ENCODE peak calls at places on chromosomes 6 and 20, in four cellular contexts. E, C, O and U are unnamed samples.

GRCh38 chr20:20505554-20505953 is 137.7 kb downstream of the INSM1 start:
- DNase-seq in E (no peak), C (no peak), O (no peak), U (no peak)

GRCh38 chr20:8394308-8394945 is 262.4 kb downstream of the PLCB1 start:
- DNase-seq in E (no peak), C (no peak), O (no peak), U (no peak)

GRCh38 chr20:48338717-48339116 is 489.1 kb downstream of the PREX1 start:
- DNase-seq in E (no peak), C (no peak), O (no peak), U (no peak)

GRCh38 chr20:44848254-44849015 is 37.1 kb upstream of the YWHAB start:
- DNase-seq in E (no peak), C (no peak), O (no peak), U (no peak)

GRCh38 chr6:47083586-47084047 is 41.5 kb upstream of the ADGRF1 start:
- DNase-seq in E (no peak), C (peak), O (no peak), U (peak)

GRCh38 chr6:38012573-38012972 is 193.0 kb downstream of the ZFAND3 start:
- DNase-seq in E (peak), C (peak), O (peak), U (peak)

GRCh38 chr20:18263723-18264122 is 24.6 kb upstream of the ZNF133 start:
- DNase-seq in E (no peak), C (peak), O (no peak), U (peak)

GRCh38 chr20:61816606-61817005 is 249.1 kb downstream of the TAF4 start:
- DNase-seq in E (no peak), C (no peak), O (no peak), U (no peak)

GRCh38 chr6:43575772-43576551 is at the start of the genes POLH and XPO5:
- DNase-seq in E (peak), C (peak), O (peak), U (peak)

GRCh38 chr6:11734861-11735652 is 43.5 kb downstream of the ADTRP start:
- DNase-seq in E (no peak), C (no peak), O (no peak), U (peak)

GRCh38 chr20:1209447-1210387 is 6.5 kb downstream of the C20orf202 start:
- DNase-seq in E (peak), C (no peak), O (no peak), U (no peak)

GRCh38 chr6:20180935-20181334 is 31.3 kb downstream of the MBOAT1 start:
- DNase-seq in E (no peak), C (no peak), O (no peak), U (no peak)

GRCh38 chr6:128572286-128572685 is 51.9 kb upstream of the PTPRK start:
- DNase-seq in E (no peak), C (no peak), O (no peak), U (no peak)

GRCh38 chr6:150800596-150801310 is 64.7 kb upstream of the MTHFD1L start:
- DNase-seq in E (no peak), C (no peak), O (no peak), U (no peak)

GRCh38 chr6:96783307-96783706 is 54.0 kb downstream of the GPR63 start:
- DNase-seq in E (no peak), C (no peak), O (no peak), U (no peak)

GRCh38 chr6:145660676-145661075 is 74.6 kb downstream of the EPM2A start:
- DNase-seq in E (no peak), C (no peak), O (no peak), U (no peak)

GRCh38 chr6:42269553-42269952 is 51.9 kb upstream of the MRPS10 start:
- DNase-seq in E (no peak), C (no peak), O (no peak), U (no peak)

GRCh38 chr20:63032026-63032800 is 25.4 kb upstream of the BHLHE23 start:
- DNase-seq in E (no peak), C (no peak), O (no peak), U (no peak)

GRCh38 chr20:17911927-17912326 is 56.7 kb downstream of the SNX5 start:
- DNase-seq in E (no peak), C (no peak), O (no peak), U (no peak)

GRCh38 chr20:50073500-50073899 is 39.5 kb downstream of the UBE2V1 start:
- DNase-seq in E (no peak), C (no peak), O (no peak), U (no peak)

GRCh38 chr6:27972750-27973149 is 15.7 kb downstream of the OR2B6 start:
- DNase-seq in E (no peak), C (no peak), O (no peak), U (no peak)

GRCh38 chr6:121436172-121436965 is 923 bp downstream of the GJA1 start:
- DNase-seq in E (no peak), C (no peak), O (no peak), U (no peak)

GRCh38 chr6:43377710-43378229 is 8.3 kb upstream of the ZNF318 start:
- DNase-seq in E (no peak), C (peak), O (no peak), U (no peak)

GRCh38 chr20:3854462-3854870 is 7.8 kb downstream of the MAVS start:
- DNase-seq in E (no peak), C (peak), O (no peak), U (peak)

GRCh38 chr6:80550748-80551147 is 444.3 kb downstream of the BCKDHB start:
- DNase-seq in E (no peak), C (no peak), O (no peak), U (no peak)

GRCh38 chr6:1388081-1388926 is 1.1 kb upstream of the FOXF2 start:
- DNase-seq in E (no peak), C (no peak), O (no peak), U (no peak)

GRCh38 chr20:64035066-64035932 is 683 bp upstream of the C20orf204 start:
- DNase-seq in E (no peak), C (no peak), O (no peak), U (no peak)

GRCh38 chr6:168988801-168989200 is 264.8 kb downstream of the THBS2 start:
- DNase-seq in E (no peak), C (no peak), O (no peak), U (no peak)

GRCh38 chr20:891121-892080 is 24.7 kb downstream of the ANGPT4 start:
- DNase-seq in E (no peak), C (no peak), O (no peak), U (no peak)

GRCh38 chr6:106069478-106069877 is 16.7 kb upstream of the PRDM1 start:
- DNase-seq in E (no peak), C (peak), O (peak), U (peak)

GRCh38 chr20:59495894-59496510 is 108.3 kb upstream of the PHACTR3 start:
- DNase-seq in E (peak), C (peak), O (peak), U (peak)

GRCh38 chr6:147204060-147204785 is at the start of gene STXBP5:
- DNase-seq in E (no peak), C (peak), O (peak), U (peak)

GRCh38 chr20:48210111-48211029 is 425.1 kb upstream of the SULF2 start:
- DNase-seq in E (no peak), C (no peak), O (no peak), U (no peak)

DNA sequence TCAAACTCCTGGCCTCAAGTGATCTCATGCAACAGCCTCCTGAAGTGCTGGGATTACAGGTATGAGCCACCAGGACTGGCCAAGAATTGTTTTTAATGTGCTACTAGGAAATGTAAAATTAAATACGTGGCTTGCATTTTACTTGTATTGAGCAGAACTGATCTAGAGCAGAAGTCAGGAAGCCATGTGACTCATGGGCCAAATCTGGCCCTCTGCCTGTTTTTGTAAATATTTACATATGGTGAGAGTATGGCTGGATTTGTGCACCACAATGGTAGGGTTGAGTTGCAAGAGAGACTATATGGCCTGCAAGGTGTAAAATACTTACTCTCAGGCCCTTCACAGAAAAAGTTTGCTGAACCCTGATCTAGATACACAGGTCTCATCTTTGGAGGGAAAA is 75.8 kb downstream of the LAMP5 start:
- DNase-seq in E (no peak), C (no peak), O (no peak), U (peak)
- TF ChIP-seq JUND in E (no peak), C (no peak), O (no peak), U (no peak)

GRCh38 chr20:14566505-14566904 is 229.1 kb upstream of the FLRT3 start:
- DNase-seq in E (no peak), C (no peak), O (no peak), U (no peak)
- TF ChIP-seq JUND in E (no peak), C (no peak), O (no peak), U (no peak)

DNA sequence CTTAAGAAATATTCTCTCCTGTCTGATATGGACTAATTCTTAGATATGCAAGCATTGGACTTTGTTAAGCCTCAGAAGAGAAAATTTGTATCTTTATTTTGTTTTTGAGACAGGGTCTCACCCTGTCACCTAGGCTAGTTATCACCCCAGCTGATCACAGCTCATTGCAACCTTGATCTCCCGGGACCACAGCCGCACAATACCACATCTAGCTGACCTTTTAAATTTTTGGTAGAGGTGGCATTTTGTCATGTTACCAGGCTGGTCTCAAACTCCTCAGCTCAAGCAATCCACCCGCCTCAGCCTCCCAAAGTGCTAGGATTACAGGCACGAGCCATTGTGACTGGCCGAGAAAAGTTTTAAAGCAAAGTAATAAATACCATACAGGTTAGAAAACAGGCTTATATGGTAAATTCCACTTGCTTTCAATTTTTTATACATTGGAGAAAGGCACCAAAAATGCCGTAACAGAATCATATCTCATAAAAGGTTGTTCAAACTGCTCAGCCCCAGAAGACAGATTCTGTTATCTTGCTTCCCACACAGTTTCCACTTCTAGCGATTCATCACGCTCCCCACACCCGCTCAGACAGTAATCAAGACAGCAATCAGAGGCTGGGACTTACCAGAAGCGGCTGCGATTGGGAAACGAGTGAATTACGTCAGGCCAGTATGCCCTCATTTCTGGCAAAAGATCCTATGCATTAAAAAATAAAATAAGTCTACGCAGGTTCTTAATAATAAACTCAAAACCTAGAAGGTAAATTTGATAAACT is 13.8 kb downstream of the RNASET2 start:
- DNase-seq in E (no peak), C (no peak), O (peak), U (no peak)
- TF ChIP-seq JUND in E (no peak), C (no peak), O (peak), U (no peak)

GRCh38 chr6:7047966-7048365 is 59.8 kb upstream of the RREB1 start:
- DNase-seq in E (no peak), C (no peak), O (peak), U (no peak)

GRCh38 chr6:7045746-7046145 is 62.0 kb upstream of the RREB1 start:
- DNase-seq in E (no peak), C (no peak), O (no peak), U (no peak)

GRCh38 chr6:7042654-7043545 is 64.9 kb upstream of the RREB1 start:
- DNase-seq in E (no peak), C (peak), O (peak), U (no peak)

GRCh38 chr6:7047071-7047470 is 60.7 kb upstream of the RREB1 start:
- DNase-seq in E (no peak), C (no peak), O (no peak), U (peak)

GRCh38 chr6:7045331-7045730 is 62.4 kb upstream of the RREB1 start:
- DNase-seq in E (no peak), C (no peak), O (no peak), U (no peak)
- TF ChIP-seq JUND in E (no peak), C (no peak), O (no peak), U (no peak)

GRCh38 chr20:12824353-12824752 is 184.4 kb upstream of the SPTLC3 start:
- DNase-seq in E (no peak), C (no peak), O (no peak), U (no peak)
- TF ChIP-seq JUND in E (no peak), C (no peak), O (no peak), U (no peak)

GRCh38 chr6:142913511-142914047 is 31.4 kb downstream of the HIVEP2 start:
- DNase-seq in E (no peak), C (no peak), O (no peak), U (no peak)
- TF ChIP-seq JUND in E (no peak), C (no peak), O (no peak), U (no peak)

GRCh38 chr6:149648148-149649145 is at the start of gene KATNA1:
- DNase-seq in E (peak), C (peak), O (peak), U (peak)

GRCh38 chr6:149646599-149646998 is 1.9 kb downstream of the KATNA1 start:
- DNase-seq in E (no peak), C (no peak), O (peak), U (no peak)

DNA sequence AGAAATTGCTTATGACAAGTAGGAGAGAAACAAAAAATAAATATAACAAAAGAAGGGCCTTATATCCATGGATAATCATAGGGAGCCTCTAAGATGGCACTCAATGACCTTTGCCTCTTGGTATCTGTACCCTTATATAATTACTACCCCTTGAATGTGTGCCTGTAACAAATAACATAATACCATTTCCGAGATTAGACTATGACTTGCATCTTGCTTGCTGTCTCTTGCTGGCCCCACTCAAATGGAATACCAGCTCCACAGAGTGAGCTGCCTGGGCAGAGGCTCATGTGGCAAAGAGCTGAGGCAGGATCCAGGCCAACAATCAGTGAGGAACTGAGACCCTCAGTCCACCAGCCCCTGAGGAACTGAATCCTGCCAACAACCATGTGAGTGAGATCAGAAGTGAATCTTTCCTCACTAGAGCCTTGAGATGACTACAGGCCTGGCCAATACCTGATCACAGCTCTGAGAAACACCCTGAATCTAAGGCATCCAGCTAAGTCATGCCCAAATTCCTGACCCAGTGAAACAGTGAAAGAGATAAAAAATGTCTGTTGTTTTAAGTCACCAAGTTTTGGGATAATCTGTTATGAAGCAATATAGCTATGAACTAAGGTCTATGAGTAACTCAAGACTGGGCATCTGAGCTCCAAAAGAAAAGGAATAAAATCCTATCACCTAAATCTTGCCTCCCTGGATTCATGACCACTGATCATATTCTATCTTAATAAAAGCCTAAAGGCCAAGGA is 5.5 kb downstream of the KATNA1 start:
- DNase-seq in E (no peak), C (no peak), O (no peak), U (no peak)
- TF ChIP-seq JUND in E (no peak), C (no peak), O (no peak), U (no peak)

GRCh38 chr6:30687659-30688431 is 1.4 kb upstream of the PPP1R18 start:
- DNase-seq in E (no peak), C (no peak), O (peak), U (no peak)
- TF ChIP-seq JUND in E (no peak), C (no peak), O (no peak), U (no peak)

GRCh38 chr6:53811082-53811481 is 16.3 kb downstream of the LRRC1 start:
- DNase-seq in E (peak), C (peak), O (no peak), U (peak)
- TF ChIP-seq JUND in E (peak), C (no peak), O (no peak), U (no peak)

GRCh38 chr6:132316970-132317369 is 84.3 kb downstream of the MOXD1 start:
- DNase-seq in E (no peak), C (no peak), O (no peak), U (no peak)

GRCh38 chr6:132320007-132320406 is 81.3 kb downstream of the MOXD1 start:
- DNase-seq in E (no peak), C (no peak), O (no peak), U (no peak)

GRCh38 chr6:132314432-132314831 is 86.8 kb downstream of the MOXD1 start:
- DNase-seq in E (no peak), C (no peak), O (no peak), U (no peak)
- TF ChIP-seq JUND in E (no peak), C (no peak), O (no peak), U (no peak)